ENCODE peak calls at places on chromosomes 12 and 14, in ten cellular contexts. A is pons; M is SW480; R is NCI-H1417; J is A549; Y is NCI-H1092 treated with DMSO at 0.1 percent for 48 hours; Q is ELR; B is COR-L47; P is activated naive CD4-positive, alpha-beta T cell treated with Interleukin-2 at 50 U/mL for 16 hours; T is NCI-H446 treated with DMSO at 0.1 percent for 48 hours. C is an unnamed sample.

GRCh38 chr12:95164656-95165055 is 52.6 kb downstream of the FGD6 start:
- DNase-seq in Y (no peak), A (no peak), Q (peak), B (no peak), M (no peak), R (no peak), T (no peak), P (no peak), J (no peak), C (no peak)

GRCh38 chr14:31122098-31122611 is 85.4 kb downstream of the HECTD1 start:
- DNase-seq in Y (no peak), J (no peak), A (no peak), R (no peak), P (no peak), B (no peak), Q (no peak), T (no peak), M (no peak), C (peak)

GRCh38 chr12:110270125-110270962 is 10.7 kb upstream of the ATP2A2 start:
- DNase-seq in M (peak), Y (peak), Q (peak), B (peak), T (peak), R (peak), P (no peak), A (peak), J (peak), C (peak)

GRCh38 chr12:103908877-103909276 is 21.3 kb upstream of the HSP90B1 start:
- DNase-seq in P (no peak), J (no peak), Y (no peak), B (no peak), T (no peak), M (no peak), Q (peak), A (no peak), R (no peak), C (no peak)

GRCh38 chr12:92140919-92141536 is 4.6 kb downstream of the BTG1 start:
- DNase-seq in P (no peak), T (no peak), A (peak), J (no peak), B (no peak), Y (no peak), M (no peak), R (no peak), Q (no peak), C (no peak)

GRCh38 chr14:99975190-99975589 is 90.0 kb upstream of the EVL start:
- DNase-seq in J (no peak), P (no peak), B (no peak), Y (no peak), R (no peak), Q (no peak), A (no peak), T (no peak), M (no peak), C (no peak)

GRCh38 chr12:82383930-82384513 is 25.7 kb downstream of the METTL25 start:
- DNase-seq in P (no peak), A (peak), Y (no peak), M (peak), B (peak), Q (peak), J (peak), T (peak), R (no peak), C (peak)

GRCh38 chr12:103677341-103677740 is 90.3 kb downstream of the STAB2 start:
- DNase-seq in R (no peak), B (peak), M (no peak), J (no peak), Q (no peak), A (no peak), Y (peak), T (no peak), P (no peak), C (no peak)

GRCh38 chr12:90801776-90802175 is 153.2 kb downstream of the CCER1 start:
- DNase-seq in M (peak), B (no peak), T (no peak), Q (peak), P (no peak), R (no peak), J (no peak), A (no peak), Y (no peak), C (peak)